ENCODE peak calls at places on chromosomes 6 and 20, in eight cellular contexts. T is NCI-H82, M is amniotic epithelial cell, E is GM13976, U is pancreas, I is ecto neural progenitor cell, N is T-helper 1 cell, J is LNCaP clone FGC. H is an unnamed sample.

GRCh38 chr6:3079700-3080099 is 11.4 kb downstream of the RIPK1 start:
- DNase-seq in T (no peak), M (no peak), E (no peak), U (no peak), I (no peak), N (no peak), J (no peak), H (no peak)

GRCh38 chr20:51985013-51985415 is 182.7 kb upstream of the SALL4 start:
- DNase-seq in T (no peak), M (peak), E (no peak), U (no peak), I (no peak), N (no peak), J (no peak), H (no peak)

GRCh38 chr6:117906454-117906904 is 585 bp upstream of the SLC35F1 start:
- DNase-seq in T (peak), M (no peak), E (no peak), U (no peak), I (no peak), N (no peak), J (no peak), H (no peak)

GRCh38 chr6:4607026-4607704 is 169.0 kb upstream of the CDYL start:
- DNase-seq in T (no peak), M (peak), E (no peak), U (no peak), I (no peak), N (no peak), J (peak), H (no peak)

GRCh38 chr6:74208239-74208638 is 512.2 kb downstream of the CD109 start:
- DNase-seq in T (no peak), M (no peak), E (no peak), U (no peak), I (no peak), N (no peak), J (no peak), H (no peak)

GRCh38 chr6:163098827-163099469 is 315.6 kb upstream of the QKI start:
- DNase-seq in T (no peak), M (no peak), E (no peak), U (no peak), I (no peak), N (no peak), J (no peak), H (no peak)

GRCh38 chr6:79040083-79040482 is 38.0 kb downstream of the PHIP start:
- DNase-seq in T (peak), M (peak), E (peak), U (no peak), I (no peak), N (no peak), J (no peak), H (no peak)

GRCh38 chr6:46969206-46969605 is 47.5 kb upstream of the ADGRF5 start:
- DNase-seq in T (no peak), M (no peak), E (no peak), U (no peak), I (no peak), N (no peak), J (no peak), H (no peak)

GRCh38 chr6:133833905-133834304 is 55.0 kb upstream of the TCF21 start:
- DNase-seq in T (peak), M (no peak), E (no peak), U (no peak), I (no peak), N (no peak), J (no peak), H (no peak)

GRCh38 chr6:15501806-15502450 is 160.9 kb downstream of the DTNBP1 start:
- DNase-seq in T (no peak), M (peak), E (no peak), U (no peak), I (no peak), N (no peak), J (no peak), H (no peak)

GRCh38 chr6:99350573-99350972 is 1.1 kb upstream of the FAXC start:
- DNase-seq in T (peak), M (no peak), E (no peak), U (no peak), I (no peak), N (no peak), J (no peak), H (no peak)

GRCh38 chr6:128507337-128508310 is 12.8 kb downstream of the PTPRK start:
- DNase-seq in T (peak), M (peak), E (no peak), U (no peak), I (no peak), N (no peak), J (no peak), H (no peak)

GRCh38 chr20:45070932-45071632 is 29.8 kb downstream of the KCNS1 start:
- DNase-seq in T (no peak), M (peak), E (no peak), U (no peak), I (no peak), N (no peak), J (no peak), H (no peak)

GRCh38 chr6:99151634-99152344 is 197.7 kb downstream of the FAXC start:
- DNase-seq in T (peak), M (peak), E (peak), U (peak), I (peak), N (no peak), J (no peak), H (no peak)

GRCh38 chr20:48012401-48012974 is 227.2 kb upstream of the SULF2 start:
- DNase-seq in T (peak), M (peak), E (no peak), U (no peak), I (no peak), N (no peak), J (no peak), H (no peak)

GRCh38 chr6:47146426-47147174 is 104.5 kb upstream of the ADGRF1 start:
- DNase-seq in T (no peak), M (peak), E (no peak), U (no peak), I (no peak), N (no peak), J (no peak), H (no peak)

GRCh38 chr6:36139991-36140710 is 9.8 kb downstream of the MAPK13 start:
- DNase-seq in T (peak), M (no peak), E (no peak), U (no peak), I (no peak), N (no peak), J (no peak), H (no peak)

GRCh38 chr6:64580346-64580745 is 944.7 kb downstream of the PHF3 start:
- DNase-seq in T (no peak), M (peak), E (no peak), U (no peak), I (no peak), N (no peak), J (no peak), H (no peak)

GRCh38 chr6:74320076-74320475 is 624.1 kb downstream of the CD109 start:
- DNase-seq in T (no peak), M (peak), E (no peak), U (no peak), I (no peak), N (no peak), J (no peak), H (no peak)

GRCh38 chr6:24492475-24492874 is 2.3 kb upstream of the ALDH5A1 start:
- DNase-seq in T (peak), M (no peak), E (no peak), U (no peak), I (no peak), N (no peak), J (no peak), H (no peak)

GRCh38 chr20:22652685-22653568 is 68.6 kb upstream of the FOXA2 start:
- DNase-seq in T (no peak), M (no peak), E (no peak), U (no peak), I (no peak), N (no peak), J (no peak), H (no peak)